ENCODE peak calls at places on chromosomes 16 and 17, in eight cellular contexts. H, Y, N, D, R, F, T and J are unnamed samples.

GRCh38 chr16:30458561-30459394 is 13.1 kb upstream of the SEPHS2 start:
- DNase-seq in H (peak; percentile 15), Y (peak; percentile 90), N (no peak), D (peak; percentile 34), R (no peak), F (no peak), T (no peak), J (no peak)

GRCh38 chr17:79047923-79048825 is 24.2 kb downstream of the C1QTNF1 start:
- DNase-seq in H (no peak), Y (no peak), N (no peak), D (peak; percentile 57), R (peak; percentile 39), F (no peak), T (no peak), J (no peak)

GRCh38 chr17:31518478-31518877 is 127.0 kb downstream of the RAB11FIP4 start:
- DNase-seq in H (no peak), Y (no peak), N (no peak), D (no peak), R (no peak), F (no peak), T (no peak), J (no peak)

GRCh38 chr17:69090365-69090764 is 29.6 kb upstream of the ABCA9 start:
- DNase-seq in H (no peak), Y (no peak), N (no peak), D (no peak), R (no peak), F (no peak), T (no peak), J (no peak)

GRCh38 chr17:63517825-63518534 is 5.2 kb upstream of the KCNH6 start:
- DNase-seq in H (no peak), Y (no peak), N (no peak), D (no peak), R (no peak), F (no peak), T (no peak), J (no peak)

GRCh38 chr17:35291802-35292201 is 48.9 kb downstream of the SLFN5 start:
- DNase-seq in H (no peak), Y (no peak), N (peak; percentile 45), D (no peak), R (no peak), F (no peak), T (peak; percentile 59), J (no peak)

GRCh38 chr17:42845918-42846593 is 1.7 kb downstream of the AOC2 start:
- DNase-seq in H (no peak), Y (no peak), N (no peak), D (no peak), R (no peak), F (no peak), T (no peak), J (no peak)

GRCh38 chr17:76642994-76643393 is 563 bp downstream of the ST6GALNAC1 start:
- DNase-seq in H (no peak), Y (no peak), N (no peak), D (no peak), R (no peak), F (no peak), T (no peak), J (no peak)

GRCh38 chr17:8226536-8227237 is 16.3 kb upstream of the AURKB start:
- DNase-seq in H (peak; percentile 75), Y (peak; percentile 81), N (peak; percentile 84), D (peak; percentile 48), R (peak; percentile 69), F (peak; percentile 94), T (peak; percentile 91), J (peak; percentile 82)

GRCh38 chr16:10976663-10977062 is 32.3 kb downstream of the CLEC16A start:
- DNase-seq in H (no peak), Y (no peak), N (no peak), D (no peak), R (no peak), F (no peak), T (no peak), J (no peak)

GRCh38 chr17:55284001-55284884 is 19.5 kb downstream of the HLF start:
- DNase-seq in H (no peak), Y (no peak), N (no peak), D (no peak), R (no peak), F (no peak), T (no peak), J (no peak)

GRCh38 chr16:88430524-88431446 is 22.3 kb upstream of the ZFPM1 start:
- DNase-seq in H (peak; percentile 29), Y (peak; percentile 57), N (no peak), D (peak; percentile 49), R (no peak), F (no peak), T (peak; percentile 8), J (no peak)

GRCh38 chr16:57653936-57654335 is 14.2 kb upstream of the ADGRG3 start:
- DNase-seq in H (no peak), Y (no peak), N (no peak), D (no peak), R (no peak), F (no peak), T (peak; percentile 9), J (no peak)

GRCh38 chr17:48358203-48358602 is 71.8 kb downstream of the SKAP1 start:
- DNase-seq in H (no peak), Y (no peak), N (no peak), D (no peak), R (no peak), F (no peak), T (no peak), J (no peak)

GRCh38 chr17:49195746-49196145 is 14.6 kb downstream of the GNGT2 start:
- DNase-seq in H (no peak), Y (no peak), N (no peak), D (no peak), R (no peak), F (no peak), T (no peak), J (no peak)

GRCh38 chr17:81401727-81402529 is 6.7 kb downstream of the BAHCC1 start:
- DNase-seq in H (peak; percentile 43), Y (no peak), N (no peak), D (peak; percentile 69), R (no peak), F (no peak), T (no peak), J (no peak)

GRCh38 chr16:89842471-89843408 is 14.5 kb downstream of the SPIRE2 start:
- DNase-seq in H (no peak), Y (no peak), N (no peak), D (peak; percentile 51), R (no peak), F (no peak), T (peak; percentile 31), J (no peak)

GRCh38 chr16:30490210-30490609 is 17.7 kb downstream of the ITGAL start:
- DNase-seq in H (no peak), Y (no peak), N (no peak), D (no peak), R (no peak), F (no peak), T (no peak), J (no peak)

GRCh38 chr17:77404812-77405581 is 264.2 kb downstream of the SEC14L1 start:
- DNase-seq in H (peak; percentile 42), Y (peak; percentile 69), N (no peak), D (no peak), R (no peak), F (no peak), T (peak; percentile 74), J (peak; percentile 66)

GRCh38 chr16:2032285-2033056 is 5.8 kb downstream of the NHERF2 start:
- DNase-seq in H (no peak), Y (no peak), N (no peak), D (no peak), R (peak; percentile 60), F (no peak), T (no peak), J (peak; percentile 52)

GRCh38 chr17:58692239-58693055 is at the start of gene RAD51C:
- DNase-seq in H (peak; percentile 85), Y (peak; percentile 95), N (peak; percentile 28), D (peak; percentile 87), R (peak; percentile 79), F (peak; percentile 88), T (peak; percentile 65), J (peak; percentile 88)
- H3K4me3 ChIP-seq in H (peak within 1 kb of the TSS; percentile 44), Y (peak within 1 kb of the TSS; percentile 78), N (peak within 1 kb of the TSS; percentile 59), D (peak within 1 kb of the TSS; percentile 78), R (peak within 1 kb of the TSS; percentile 74), F (peak within 1 kb of the TSS; percentile 57), T (peak within 1 kb of the TSS; percentile 78), J (peak within 1 kb of the TSS; percentile 17)

GRCh38 chr16:28826141-28826540 is 3.3 kb downstream of the ATXN2L start:
- DNase-seq in H (no peak), Y (no peak), N (no peak), D (no peak), R (no peak), F (no peak), T (peak; percentile 8), J (no peak)
- TF ChIP-seq CTCF in H (no peak), Y (no peak), N (no peak), D (no peak), R (no peak), F (no peak), T (peak; percentile 31), J (no peak)

GRCh38 chr17:44022246-44022645 is 7.5 kb upstream of the TMEM101 start:
- DNase-seq in H (no peak), Y (no peak), N (no peak), D (no peak), R (no peak), F (no peak), T (no peak), J (no peak)

GRCh38 chr17:44024853-44025252 is 10.1 kb upstream of the TMEM101 start:
- DNase-seq in H (no peak), Y (no peak), N (no peak), D (no peak), R (no peak), F (no peak), T (no peak), J (no peak)

GRCh38 chr17:44024271-44024663 is 9.5 kb upstream of the TMEM101 start:
- DNase-seq in H (no peak), Y (no peak), N (no peak), D (no peak), R (no peak), F (no peak), T (no peak), J (no peak)

DNA sequence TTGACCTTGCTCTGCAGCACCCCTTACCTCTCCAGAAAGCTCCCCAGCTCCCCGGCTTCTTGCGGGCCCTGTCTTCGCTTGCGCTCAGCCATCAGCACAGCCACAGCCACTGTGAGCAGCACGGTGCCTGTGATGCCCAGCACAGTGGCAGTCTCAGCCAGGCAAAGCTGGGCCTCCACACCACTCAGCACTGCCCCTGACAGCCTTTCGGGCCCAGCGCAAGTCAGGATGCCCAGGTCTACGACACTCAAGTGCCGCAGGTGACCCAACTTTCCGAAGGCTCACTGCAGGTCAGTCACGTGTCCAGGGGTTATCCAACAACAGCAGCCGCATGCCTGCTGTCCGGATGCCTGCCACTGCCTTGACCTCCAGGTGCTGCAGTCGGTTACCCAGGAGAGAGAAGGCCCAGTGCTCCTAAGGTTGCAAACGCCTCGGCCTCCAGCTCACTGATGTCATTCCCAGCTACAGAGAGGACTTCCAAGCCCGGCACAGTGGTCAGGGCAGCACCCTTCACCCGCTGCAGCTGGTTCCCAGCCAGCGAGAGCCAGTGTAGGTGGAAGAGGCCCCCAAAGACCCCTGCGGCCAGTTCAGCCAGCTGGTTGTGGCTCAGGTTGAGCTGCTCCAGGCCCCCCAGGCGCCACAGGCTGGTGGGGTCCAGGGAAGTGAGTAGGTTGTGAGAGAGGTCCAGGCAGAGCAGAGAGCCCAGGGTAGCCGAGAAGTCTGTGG is 8.9 kb upstream of the TMEM101 start:
- DNase-seq in H (no peak), Y (no peak), N (no peak), D (no peak), R (no peak), F (no peak), T (no peak), J (no peak)
- H3K4me3 ChIP-seq in H (no peak overlapping the region), Y (no peak overlapping the region), N (no peak overlapping the region), D (no peak overlapping the region), R (no peak overlapping the region), F (no peak overlapping the region), T (no peak overlapping the region), J (no peak overlapping the region)

GRCh38 chr16:20637247-20637646 is 60.2 kb downstream of the ACSM1 start:
- DNase-seq in H (no peak), Y (no peak), N (no peak), D (no peak), R (no peak), F (no peak), T (no peak), J (no peak)
- TF ChIP-seq CTCF in H (no peak), Y (no peak), N (no peak), D (no peak), R (no peak), F (no peak), T (no peak), J (no peak)